ENCODE peak calls at places on chromosomes 3 and 15, in four cellular contexts. M is H9, P is adrenal gland, U is fibroblast of lung. Q is an unnamed sample. For H3K4me1, the result is how much of the 10 kb centered on the place peaks cover.

GRCh38 chr15:40079456-40079855 is 29.2 kb downstream of the BMF start:
- DNase-seq in M (no peak), P (no peak), U (no peak), Q (no peak)

GRCh38 chr3:58536501-58537411 is at the start of gene ACOX2:
- DNase-seq in M (no peak), P (peak), U (peak), Q (no peak)

GRCh38 chr3:69871256-69871655 is 128.3 kb upstream of the SAMMSON start:
- DNase-seq in M (no peak), P (no peak), U (no peak), Q (no peak)

GRCh38 chr3:159765025-159765859 is 223.4 kb upstream of the IL12A start:
- DNase-seq in M (peak), P (peak), U (peak), Q (peak)

GRCh38 chr15:35209838-35210237 is 124.7 kb upstream of the NANOGP8 start:
- DNase-seq in M (no peak), P (no peak), U (no peak), Q (no peak)

GRCh38 chr3:155908086-155908485 is 37.6 kb downstream of the GMPS start:
- DNase-seq in M (peak), P (no peak), U (no peak), Q (no peak)

GRCh38 chr3:195908439-195909293 is at the start of gene TNK2:
- DNase-seq in M (peak), P (peak), U (no peak), Q (no peak)

GRCh38 chr3:32374788-32375595 is 16.7 kb upstream of the CMTM7 start:
- DNase-seq in M (peak), P (peak), U (peak), Q (no peak)

GRCh38 chr15:92449476-92449875 is 55.8 kb downstream of the ST8SIA2 start:
- DNase-seq in M (no peak), P (no peak), U (peak), Q (no peak)

GRCh38 chr15:76932090-76932966 is 779 bp downstream of the RCN2 start:
- DNase-seq in M (no peak), P (no peak), U (peak), Q (no peak)

GRCh38 chr3:41224120-41224806 is 25.0 kb downstream of the CTNNB1 start:
- DNase-seq in M (no peak), P (peak), U (peak), Q (no peak)

GRCh38 chr3:31878231-31878838 is 102.7 kb downstream of the OSBPL10 start:
- DNase-seq in M (no peak), P (peak), U (peak), Q (no peak)

GRCh38 chr3:189258261-189258660 is 86.5 kb downstream of the TPRG1 start:
- DNase-seq in M (peak), P (no peak), U (no peak), Q (no peak)

GRCh38 chr3:158110658-158111018 is 749 bp downstream of the RSRC1 start:
- DNase-seq in M (no peak), P (no peak), U (no peak), Q (no peak)

GRCh38 chr3:82386656-82387055 is 625.2 kb upstream of the GBE1 start:
- DNase-seq in M (no peak), P (no peak), U (no peak), Q (no peak)

GRCh38 chr15:72009207-72009606 is 108.7 kb downstream of the MYO9A start:
- DNase-seq in M (no peak), P (no peak), U (no peak), Q (no peak)

GRCh38 chr3:177370396-177370795 is 173.1 kb upstream of the TBL1XR1 start:
- DNase-seq in M (no peak), P (no peak), U (no peak), Q (no peak)

GRCh38 chr3:143090486-143090885 is 29.1 kb upstream of the CHST2 start:
- DNase-seq in M (no peak), P (no peak), U (no peak), Q (no peak)

GRCh38 chr3:77081240-77081661 is 41.4 kb downstream of the ROBO2 start:
- DNase-seq in M (no peak), P (peak), U (peak), Q (peak)

GRCh38 chr3:57755368-57756021 is 614 bp upstream of the SLMAP start:
- DNase-seq in M (no peak), P (peak), U (no peak), Q (no peak)

GRCh38 chr3:33636125-33636855 is 81.8 kb downstream of the CLASP2 start:
- DNase-seq in M (no peak), P (peak), U (peak), Q (no peak)

GRCh38 chr15:74580538-74581350 is 34.9 kb upstream of the CLK3 start:
- DNase-seq in M (no peak), P (no peak), U (no peak), Q (peak)

GRCh38 chr3:127077506-127078064 is 94.7 kb downstream of the PLXNA1 start:
- DNase-seq in M (no peak), P (no peak), U (no peak), Q (no peak)

GRCh38 chr15:62119224-62119925 is 45.7 kb downstream of the C2CD4B start:
- DNase-seq in M (no peak), P (peak), U (peak), Q (no peak)

GRCh38 chr15:70636540-70637165 is 126.7 kb downstream of the UACA start:
- DNase-seq in M (peak), P (no peak), U (peak), Q (no peak)

GRCh38 chr3:15647629-15648167 is 46.2 kb downstream of the BTD start:
- DNase-seq in M (no peak), P (peak), U (peak), Q (no peak)

GRCh38 chr3:24387000-24387399 is 107.7 kb downstream of the THRB start:
- DNase-seq in M (no peak), P (no peak), U (no peak), Q (no peak)

GRCh38 chr3:136947477-136947876 is 10.3 kb upstream of the IL20RB start:
- DNase-seq in M (no peak), P (no peak), U (no peak), Q (no peak)

GRCh38 chr3:69499899-69500316 is 114.0 kb upstream of the FRMD4B start:
- DNase-seq in M (no peak), P (peak), U (peak), Q (no peak)

GRCh38 chr15:50358805-50359204 is 3.8 kb upstream of the GABPB1 start:
- DNase-seq in M (peak), P (peak), U (peak), Q (no peak)
- TF ChIP-seq CTCF in M (peak), P (no peak), U (peak), Q (peak)

DNA sequence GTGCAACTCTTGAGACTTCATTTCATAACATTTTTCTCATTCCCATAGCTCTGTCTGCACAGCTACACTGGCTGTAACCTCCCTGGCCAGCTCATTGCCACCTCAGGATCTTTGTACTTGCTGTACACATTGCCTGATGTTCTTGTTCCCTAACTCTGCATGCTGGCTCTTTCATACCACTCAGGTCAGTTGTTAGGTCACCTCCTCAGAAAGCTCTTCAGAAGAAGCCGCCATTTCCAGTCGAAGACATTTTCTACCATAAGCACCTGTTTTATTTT is 176.2 kb downstream of the AKAP13 start:
- DNase-seq in M (no peak), P (no peak), U (no peak), Q (no peak)
- H3K4me1 ChIP-seq in M (under half), P (under half), U (under half), Q (under half)

GRCh38 chr3:47583320-47584075 is 4.8 kb upstream of the CSPG5 start:
- DNase-seq in M (peak), P (peak), U (no peak), Q (no peak)
- TF ChIP-seq CTCF in M (no peak), P (no peak), U (no peak), Q (no peak)

GRCh38 chr3:123424999-123425386 is 23.9 kb downstream of the ADCY5 start:
- DNase-seq in M (no peak), P (no peak), U (no peak), Q (no peak)
- H3K4me1 ChIP-seq in M (under half), P (under half), U (under half), Q (under half)

DNA sequence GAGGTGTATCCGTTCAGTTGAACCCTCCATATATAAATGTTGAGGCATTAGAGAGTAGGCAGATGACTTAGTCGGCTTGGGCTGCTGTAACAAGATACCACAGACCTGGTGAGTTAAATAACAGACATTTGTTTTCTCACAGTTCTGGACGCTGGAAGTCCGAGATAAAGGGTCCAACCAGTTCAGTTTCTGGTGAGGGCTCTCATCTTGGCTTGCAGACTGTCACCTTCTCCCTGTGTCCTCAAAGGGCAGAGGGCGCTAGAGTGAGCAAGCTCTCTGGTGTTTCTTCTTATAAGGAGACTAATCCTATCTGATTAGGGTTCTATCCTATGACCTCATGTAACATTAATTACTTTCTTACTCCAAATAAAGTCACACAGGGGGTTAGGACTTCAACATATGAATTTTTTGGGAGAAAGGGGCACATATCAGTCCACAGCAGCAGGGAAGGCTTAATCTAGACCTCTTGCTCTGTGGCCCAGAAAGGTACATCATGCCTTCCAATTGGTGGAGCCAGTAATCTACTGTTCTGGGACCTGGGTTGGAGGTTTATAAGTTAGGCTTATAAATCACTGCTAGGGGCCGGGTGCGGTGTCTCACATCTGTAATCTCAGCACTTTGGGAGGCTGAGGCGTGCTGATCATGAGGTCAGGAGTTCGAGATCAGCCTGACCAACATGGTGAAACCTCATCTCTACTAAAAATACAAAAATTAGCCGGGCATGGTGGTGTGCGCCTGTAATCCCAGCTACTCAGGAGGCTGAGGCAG is 26.3 kb upstream of the SLC28A2 start:
- DNase-seq in M (peak), P (no peak), U (no peak), Q (no peak)
- TF ChIP-seq CTCF in M (peak), P (no peak), U (no peak), Q (no peak)

GRCh38 chr3:135310317-135310716 is 515.3 kb downstream of the EPHB1 start:
- DNase-seq in M (peak), P (peak), U (no peak), Q (no peak)
- H3K4me1 ChIP-seq in M (under half), P (under half), U (under half), Q (under half)